ENCODE peak calls at places on chromosomes 13 and 19, in four cellular contexts. N, C, O and U are unnamed samples.

GRCh38 chr13:109919715-109920375 is 133.5 kb upstream of the IRS2 start:
- DNase-seq in N (peak; percentile 37), C (no peak), O (no peak), U (no peak)

GRCh38 chr13:34591163-34591562 is 350.9 kb upstream of the NBEA start:
- DNase-seq in N (no peak), C (no peak), O (no peak), U (no peak)

GRCh38 chr13:58906329-58907007 is 1257.3 kb downstream of the DIAPH3 start:
- DNase-seq in N (no peak), C (no peak), O (no peak), U (no peak)

GRCh38 chr19:45406957-45407375 is 522 bp downstream of the POLR1G start:
- DNase-seq in N (no peak), C (no peak), O (no peak), U (no peak)

GRCh38 chr19:23882493-23882892 is 32.2 kb upstream of the ZNF726 start:
- DNase-seq in N (no peak), C (no peak), O (no peak), U (no peak)

GRCh38 chr19:20444202-20444885 is 121.2 kb downstream of the ZNF737 start:
- DNase-seq in N (no peak), C (no peak), O (no peak), U (no peak)

GRCh38 chr13:43205421-43205820 is 182.0 kb downstream of the DNAJC15 start:
- DNase-seq in N (no peak), C (no peak), O (no peak), U (no peak)

GRCh38 chr19:52248256-52248655 is 21.1 kb upstream of the ZNF766 start:
- DNase-seq in N (peak; percentile 50), C (no peak), O (no peak), U (no peak)

GRCh38 chr13:32297206-32297605 is 18.0 kb downstream of the ZAR1L start:
- DNase-seq in N (no peak), C (no peak), O (no peak), U (no peak)

GRCh38 chr19:39409886-39410619 is 2.4 kb upstream of the PLEKHG2 start:
- DNase-seq in N (peak; percentile 67), C (no peak), O (no peak), U (no peak)

GRCh38 chr19:35549174-35549788 is 3.9 kb downstream of the TMEM147 start:
- DNase-seq in N (peak; percentile 11), C (no peak), O (peak; percentile 52), U (no peak)

GRCh38 chr19:1411255-1412191 is 4.1 kb downstream of the DAZAP1 start:
- DNase-seq in N (peak; percentile 24), C (no peak), O (no peak), U (no peak)

GRCh38 chr19:6718741-6719539 is 1.5 kb downstream of the C3 start:
- DNase-seq in N (no peak), C (no peak), O (no peak), U (no peak)

GRCh38 chr19:41531438-41532311 is 44.3 kb upstream of the CEACAM21 start:
- DNase-seq in N (peak; percentile 44), C (peak; percentile 43), O (no peak), U (no peak)

GRCh38 chr19:51637362-51637978 is 7.3 kb upstream of the SIGLEC5 start:
- DNase-seq in N (no peak), C (no peak), O (no peak), U (no peak)

GRCh38 chr13:110261166-110262081 is 45.5 kb downstream of the COL4A1 start:
- DNase-seq in N (no peak), C (no peak), O (no peak), U (no peak)

GRCh38 chr13:39037410-39037879 is 444 bp downstream of the PROSER1 start:
- DNase-seq in N (no peak), C (no peak), O (no peak), U (no peak)

GRCh38 chr19:29421186-29421525 is 104.6 kb upstream of the VSTM2B start:
- DNase-seq in N (no peak), C (no peak), O (no peak), U (no peak)

GRCh38 chr19:41795031-41795461 is 1.3 kb upstream of the CEACAM3 start:
- DNase-seq in N (peak; percentile 51), C (no peak), O (no peak), U (no peak)

GRCh38 chr13:66977156-66977555 is 253.0 kb downstream of the PCDH9 start:
- DNase-seq in N (no peak), C (no peak), O (no peak), U (no peak)

GRCh38 chr19:14381689-14382474 is 638 bp downstream of the ADGRE5 start:
- DNase-seq in N (peak; percentile 52), C (no peak), O (no peak), U (no peak)
- TF ChIP-seq CTCF in N (no peak), C (no peak), O (no peak), U (no peak)

GRCh38 chr13:101783554-101783953 is 331.1 kb downstream of the ITGBL1 start:
- DNase-seq in N (no peak), C (no peak), O (no peak), U (no peak)

GRCh38 chr13:101784313-101784712 is 331.8 kb downstream of the ITGBL1 start:
- DNase-seq in N (no peak), C (no peak), O (no peak), U (no peak)

GRCh38 chr13:101785858-101786257 is 333.4 kb downstream of the ITGBL1 start:
- DNase-seq in N (peak; percentile 43), C (no peak), O (peak; percentile 20), U (no peak)
- TF ChIP-seq CTCF in N (peak; percentile 79), C (no peak), O (peak; percentile 70), U (peak; percentile 20)

GRCh38 chr19:10928563-10929401 is at the start of the genes TIMM29 and YIPF2:
- DNase-seq in N (peak; percentile 97), C (peak; percentile 78), O (peak; percentile 96), U (peak; percentile 95)
- TF ChIP-seq CTCF in N (no peak), C (no peak), O (no peak), U (no peak)

GRCh38 chr13:44920013-44920412 is 69.3 kb downstream of the NUFIP1 start:
- DNase-seq in N (no peak), C (no peak), O (no peak), U (no peak)

GRCh38 chr13:44915962-44916361 is 73.3 kb downstream of the NUFIP1 start:
- DNase-seq in N (no peak), C (no peak), O (no peak), U (no peak)

GRCh38 chr13:44919103-44919804 is 70.0 kb downstream of the NUFIP1 start:
- DNase-seq in N (no peak), C (no peak), O (no peak), U (no peak)

GRCh38 chr13:44918323-44919102 is 70.8 kb downstream of the NUFIP1 start:
- DNase-seq in N (peak; percentile 95), C (peak; percentile 53), O (peak; percentile 88), U (peak; percentile 91)

DNA sequence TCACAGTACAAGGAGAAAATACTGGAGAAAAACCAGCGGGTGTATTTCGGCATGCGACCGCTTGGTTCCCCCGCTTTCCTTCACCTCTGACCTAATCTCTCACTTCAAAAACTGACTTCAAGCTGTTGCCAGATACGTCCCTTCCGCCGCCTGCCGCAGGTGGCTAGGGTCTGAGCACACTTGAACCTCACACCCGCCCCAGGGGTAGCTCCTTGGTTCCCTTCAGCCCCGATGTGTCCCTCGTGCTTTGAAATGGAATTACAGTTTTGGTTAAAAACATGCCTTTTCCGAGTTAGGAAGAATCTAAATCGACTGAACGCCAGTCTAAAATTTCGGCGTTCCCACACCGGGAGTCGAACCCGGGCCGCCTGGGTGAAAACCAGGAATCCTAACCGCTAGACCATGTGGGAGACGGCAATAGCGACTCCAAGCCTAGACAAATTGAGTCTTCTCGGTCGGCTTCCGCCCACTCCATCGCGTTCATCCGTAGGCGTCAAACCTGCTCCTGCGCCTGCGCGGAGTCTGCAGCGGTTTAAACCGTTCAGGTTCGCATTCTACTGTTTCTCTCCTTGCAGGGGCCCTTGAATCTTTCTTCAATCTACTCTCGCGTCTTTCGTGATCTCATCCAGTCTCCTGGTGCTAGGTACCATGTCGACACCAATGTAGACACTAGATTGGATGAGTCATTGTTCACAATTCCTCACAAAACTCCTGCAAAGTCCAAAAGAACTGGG is 71.5 kb downstream of the NUFIP1 start:
- DNase-seq in N (peak; percentile 94), C (peak; percentile 77), O (peak; percentile 94), U (peak; percentile 95)
- TF ChIP-seq CTCF in N (peak; percentile 65), C (peak; percentile 66), O (peak; percentile 60), U (peak; percentile 32)

GRCh38 chr19:3536429-3537100 is 2.4 kb upstream of the TEKTIP1 start:
- DNase-seq in N (no peak), C (no peak), O (no peak), U (no peak)
- TF ChIP-seq CTCF in N (no peak), C (no peak), O (no peak), U (no peak)

DNA sequence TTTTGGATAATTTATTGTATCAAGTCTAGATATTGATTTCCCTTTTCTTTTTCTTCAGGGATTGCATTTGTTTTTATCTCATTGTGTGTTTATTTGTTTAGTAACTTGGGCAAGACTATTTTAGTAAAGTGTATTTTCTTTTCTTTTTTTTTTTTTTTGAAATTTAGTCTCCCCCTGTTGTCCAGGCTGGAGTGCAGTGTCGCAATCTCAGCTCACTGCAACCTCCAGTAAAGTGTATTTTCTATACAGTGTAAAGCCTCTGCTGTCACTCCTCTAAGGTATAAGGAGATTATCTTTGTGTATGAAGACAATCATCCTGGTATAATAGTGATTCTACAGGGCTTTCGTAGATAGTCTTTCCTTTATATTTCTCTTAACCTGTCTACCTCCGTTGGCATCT is 2546.0 kb downstream of the PCDH9 start:
- DNase-seq in N (no peak), C (no peak), O (no peak), U (no peak)
- TF ChIP-seq CTCF in N (no peak), C (no peak), O (no peak), U (no peak)

GRCh38 chr13:21625366-21625765 is 21.4 kb upstream of the MICU2 start:
- DNase-seq in N (peak; percentile 18), C (no peak), O (no peak), U (no peak)
- TF ChIP-seq CTCF in N (peak; percentile 56), C (no peak), O (peak; percentile 45), U (peak; percentile 36)